ENCODE peak calls at places on chromosomes 12 and 14, in ten cellular contexts. P, T, K, Q, V, Z, Y, X, H and C are unnamed samples.

GRCh38 chr14:51963164-51963733 is 26.1 kb upstream of the RTRAF start:
- DNase-seq in X (no peak), Y (no peak), T (no peak), V (no peak), P (no peak), Z (no peak), H (no peak), Q (no peak), K (no peak), C (no peak)

GRCh38 chr12:83471341-83471740 is 784.6 kb downstream of the TMTC2 start:
- DNase-seq in T (no peak), Z (no peak), H (no peak), Y (no peak), Q (no peak), P (no peak), K (no peak), X (no peak), V (no peak), C (no peak)

GRCh38 chr14:70897475-70897874 is 9.8 kb upstream of the PCNX1 start:
- DNase-seq in Z (no peak), H (no peak), T (no peak), V (no peak), Q (no peak), K (no peak), X (no peak), P (no peak), Y (no peak), C (no peak)

GRCh38 chr12:3055712-3056467 is 21.3 kb upstream of the TSPAN9 start:
- DNase-seq in Y (no peak), T (no peak), H (no peak), Q (peak; percentile 80), Z (no peak), V (no peak), P (no peak), K (no peak), X (no peak), C (no peak)

GRCh38 chr12:115230576-115230975 is 546.6 kb upstream of the TBX3 start:
- DNase-seq in P (no peak), T (no peak), Z (no peak), Y (no peak), V (no peak), Q (no peak), K (no peak), H (no peak), X (no peak), C (no peak)

GRCh38 chr14:75186953-75187352 is 10.5 kb upstream of the TMED10 start:
- DNase-seq in T (no peak), Q (no peak), H (no peak), Y (no peak), P (no peak), K (no peak), V (no peak), Z (no peak), X (no peak), C (no peak)

GRCh38 chr12:21526721-21527345 is 737 bp downstream of the SPX start:
- DNase-seq in K (no peak), H (no peak), X (no peak), Q (no peak), T (no peak), Y (no peak), Z (no peak), V (no peak), P (no peak), C (no peak)

GRCh38 chr12:89070603-89071002 is 281.7 kb downstream of the DUSP6 start:
- DNase-seq in Y (no peak), H (no peak), Z (no peak), V (no peak), P (no peak), Q (no peak), K (no peak), X (no peak), T (no peak), C (no peak)

GRCh38 chr14:90487031-90487430 is 90.2 kb downstream of the CALM1 start:
- DNase-seq in P (no peak), K (no peak), V (no peak), H (no peak), Z (no peak), Q (no peak), X (peak; percentile 45), Y (no peak), T (no peak), C (no peak)

GRCh38 chr14:23556700-23557440 is 799 bp downstream of the THTPA start:
- DNase-seq in Z (no peak), V (no peak), H (peak; percentile 47), Q (no peak), P (no peak), K (no peak), X (no peak), Y (no peak), T (no peak), C (no peak)

GRCh38 chr14:89324501-89325298 is 92.3 kb downstream of the FOXN3 start:
- DNase-seq in Z (no peak), P (no peak), H (no peak), V (no peak), Q (no peak), Y (no peak), T (no peak), K (no peak), X (no peak), C (peak; percentile 50)

GRCh38 chr14:68680541-68681051 is 112.3 kb downstream of the ZFP36L1 start:
- DNase-seq in P (peak; percentile 73), X (no peak), T (no peak), Z (no peak), K (no peak), V (no peak), H (no peak), Y (no peak), Q (no peak), C (no peak)

GRCh38 chr14:47208434-47208833 is 467.0 kb downstream of the MDGA2 start:
- DNase-seq in X (no peak), K (no peak), T (no peak), H (no peak), Y (no peak), P (no peak), Z (no peak), Q (no peak), V (no peak), C (no peak)

GRCh38 chr12:1972856-1973317 is 31.4 kb downstream of the DCP1B start:
- DNase-seq in V (no peak), Z (no peak), Q (no peak), X (no peak), Y (no peak), K (no peak), P (peak; percentile 95), H (no peak), T (peak; percentile 41), C (no peak)

GRCh38 chr12:68303850-68304249 is 28.3 kb downstream of the MDM1 start:
- DNase-seq in H (no peak), Z (no peak), K (no peak), Q (no peak), P (no peak), V (no peak), T (no peak), X (no peak), Y (no peak), C (no peak)

GRCh38 chr12:104504151-104504550 is 47.4 kb downstream of the CHST11 start:
- DNase-seq in P (no peak), H (peak; percentile 17), Q (no peak), Y (no peak), V (no peak), X (no peak), Z (no peak), T (no peak), K (no peak), C (no peak)

GRCh38 chr12:104508752-104509446 is 52.2 kb downstream of the CHST11 start:
- DNase-seq in Y (no peak), H (no peak), Q (no peak), K (no peak), T (no peak), X (no peak), Z (no peak), V (no peak), P (no peak), C (no peak)

GRCh38 chr12:104507672-104508071 is 50.9 kb downstream of the CHST11 start:
- DNase-seq in P (no peak), T (no peak), X (no peak), Z (no peak), V (no peak), K (no peak), Q (no peak), H (no peak), Y (peak; percentile 67), C (no peak)

GRCh38 chr12:104505095-104505819 is 48.5 kb downstream of the CHST11 start:
- DNase-seq in Q (no peak), K (no peak), T (peak; percentile 36), P (no peak), H (no peak), V (no peak), Y (no peak), X (no peak), Z (no peak), C (peak; percentile 31)

GRCh38 chr12:104506691-104507401 is 50.1 kb downstream of the CHST11 start:
- DNase-seq in K (no peak), Q (no peak), T (no peak), X (peak; percentile 54), V (no peak), P (no peak), Y (no peak), Z (no peak), H (no peak), C (no peak)
- TF ChIP-seq POLR2A in K (no peak), Q (no peak), T (no peak), X (no peak), V (no peak), P (no peak), Y (no peak), Z (no peak), H (no peak), C (no peak)

DNA sequence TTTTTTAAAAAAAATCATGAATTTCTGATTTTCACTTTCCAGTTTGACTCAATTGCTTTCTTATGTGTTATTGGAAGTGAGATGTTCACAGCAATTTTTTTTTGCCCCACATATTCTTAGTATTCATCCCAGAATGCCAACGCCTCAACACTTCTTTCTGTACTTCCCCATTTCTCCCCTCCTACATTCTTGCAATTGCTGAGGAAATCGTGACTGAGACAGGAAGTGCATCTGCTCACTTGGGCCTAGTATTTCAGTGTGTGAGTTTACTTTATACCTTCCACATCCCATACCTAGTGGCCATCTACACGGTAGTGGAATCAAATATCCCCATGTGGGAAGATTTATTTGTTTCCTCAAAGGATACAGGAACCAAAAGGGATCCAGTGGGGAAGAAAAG is 115.8 kb upstream of the FLRT2 start:
- DNase-seq in K (no peak), Y (no peak), P (no peak), H (no peak), V (no peak), Q (no peak), T (no peak), X (no peak), Z (no peak), C (no peak)
- TF ChIP-seq POLR2AphosphoS5 in K (no peak), Y (no peak), P (no peak), H (no peak), V (no peak), Q (no peak), T (no peak), X (no peak), Z (no peak), C (no peak)

GRCh38 chr12:109710279-109710746 is 3.3 kb upstream of the FAM222A start:
- DNase-seq in K (no peak), Z (no peak), T (no peak), X (no peak), V (no peak), Y (no peak), Q (no peak), H (no peak), P (no peak), C (no peak)
- TF ChIP-seq POLR2A in K (no peak), Z (no peak), T (no peak), X (no peak), V (no peak), Y (no peak), Q (no peak), H (no peak), P (no peak), C (no peak)

GRCh38 chr12:12899530-12900380 is 8.4 kb downstream of the GPRC5A start:
- DNase-seq in Q (no peak), V (no peak), Y (no peak), X (no peak), T (no peak), P (peak; percentile 82), K (no peak), H (no peak), Z (no peak), C (no peak)
- TF ChIP-seq POLR2AphosphoS5 in Q (no peak), V (peak; percentile 31), Y (no peak), X (no peak), T (no peak), P (peak; percentile 29), K (peak; percentile 48), H (no peak), Z (no peak), C (no peak)